ENCODE peak calls at places on chromosome 22, in five cellular contexts. S, J, N, T and V are unnamed samples.

GRCh38 chr22:41875531-41876242 is 39.2 kb downstream of the SHISA8 start:
- DNase-seq in S (no peak), J (no peak), N (no peak), T (no peak), V (no peak)

GRCh38 chr22:40415531-40416266 is 45.3 kb downstream of the SGSM3 start:
- DNase-seq in S (no peak), J (no peak), N (no peak), T (no peak), V (no peak)

GRCh38 chr22:19886605-19887250 is 32.1 kb upstream of the GNB1L start:
- DNase-seq in S (no peak), J (no peak), N (no peak), T (no peak), V (no peak)

GRCh38 chr22:40156001-40156516 is 21.7 kb upstream of the TNRC6B start:
- DNase-seq in S (peak), J (peak), N (no peak), T (peak), V (peak)

GRCh38 chr22:36541831-36542391 is 12.9 kb upstream of the EIF3D start:
- DNase-seq in S (no peak), J (peak), N (no peak), T (peak), V (no peak)

GRCh38 chr22:31739795-31740201 is 10.1 kb downstream of the PRR14L start:
- DNase-seq in S (no peak), J (no peak), N (no peak), T (no peak), V (no peak)

GRCh38 chr22:25777870-25778269 is 35.9 kb downstream of the MYO18B start:
- DNase-seq in S (no peak), J (peak), N (peak), T (peak), V (peak)

GRCh38 chr22:24875862-24876506 is 70.0 kb downstream of the SGSM1 start:
- DNase-seq in S (peak), J (no peak), N (no peak), T (peak), V (no peak)

GRCh38 chr22:29385748-29386147 is 2.6 kb downstream of the AP1B1 start:
- DNase-seq in S (no peak), J (no peak), N (peak), T (no peak), V (no peak)
- TF ChIP-seq SRF in S (no peak), J (no peak), N (no peak), T (no peak), V (no peak)

GRCh38 chr22:43886231-43886630 is 5.6 kb downstream of the PNPLA5 start:
- DNase-seq in S (no peak), J (no peak), N (no peak), T (no peak), V (no peak)
- TF ChIP-seq SRF in S (no peak), J (no peak), N (no peak), T (no peak), V (no peak)

GRCh38 chr22:29218758-29219408 is 13.2 kb downstream of the EMID1 start:
- DNase-seq in S (no peak), J (no peak), N (no peak), T (no peak), V (no peak)
- TF ChIP-seq SRF in S (no peak), J (no peak), N (no peak), T (no peak), V (no peak)

GRCh38 chr22:39150848-39151215 is 1.6 kb downstream of the CBX7 start:
- DNase-seq in S (no peak), J (no peak), N (no peak), T (no peak), V (no peak)

GRCh38 chr22:39147335-39148023 is 5.0 kb downstream of the CBX7 start:
- DNase-seq in S (no peak), J (no peak), N (no peak), T (no peak), V (no peak)

GRCh38 chr22:39148024-39148726 is 4.3 kb downstream of the CBX7 start:
- DNase-seq in S (no peak), J (no peak), N (no peak), T (no peak), V (no peak)

GRCh38 chr22:39149915-39150847 is 2.3 kb downstream of the CBX7 start:
- DNase-seq in S (no peak), J (no peak), N (no peak), T (no peak), V (peak)

GRCh38 chr22:39148727-39149535 is 3.5 kb downstream of the CBX7 start:
- DNase-seq in S (no peak), J (no peak), N (peak), T (no peak), V (no peak)
- TF ChIP-seq SRF in S (no peak), J (no peak), N (no peak), T (no peak), V (no peak)

DNA sequence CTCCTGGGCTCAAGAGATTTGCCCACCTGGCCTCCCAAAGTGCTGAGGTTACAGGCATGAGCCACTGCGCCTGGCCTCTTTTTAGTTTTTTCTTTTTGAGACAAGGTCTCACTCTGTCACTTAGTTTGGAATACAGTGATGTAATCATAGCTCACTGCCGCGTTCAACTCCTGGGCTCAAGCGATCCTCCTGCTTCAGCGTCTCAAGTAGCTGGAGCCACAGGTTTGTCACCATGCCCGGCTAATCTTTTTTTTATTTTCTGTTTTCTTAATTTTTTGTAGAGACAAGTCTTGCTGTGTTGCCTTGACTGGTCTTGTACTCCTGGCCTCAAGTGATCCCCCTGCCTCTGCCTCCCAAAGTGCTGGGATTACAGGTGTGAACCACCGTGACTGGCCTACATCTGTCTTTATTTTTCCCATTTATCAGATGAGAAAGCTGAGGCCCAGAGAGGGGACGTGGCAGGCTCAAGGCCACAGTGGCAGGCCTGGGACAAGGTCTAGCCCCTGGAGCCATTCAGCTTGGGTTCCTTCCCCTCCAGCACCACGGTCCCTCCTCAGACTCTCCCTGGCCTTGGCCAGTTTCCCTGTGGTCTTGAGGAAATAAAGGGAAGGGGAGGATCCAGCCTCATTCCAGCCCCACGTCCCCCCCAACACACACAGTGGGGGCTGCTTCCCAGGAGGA is 2.8 kb upstream of the KDELR3 start:
- DNase-seq in S (no peak), J (no peak), N (no peak), T (no peak), V (no peak)
- TF ChIP-seq SRF in S (no peak), J (no peak), N (no peak), T (no peak), V (no peak)